ENCODE peak calls at places on chromosome 10, in seven cellular contexts. A is NCI-H1105 treated with DMSO at 0.1 percent for 48 hours; H is activated CD8-positive, alpha-beta memory T cell treated with anti-CD3 and anti-CD28 coated beads for 48 hours; W is myocyte; G is anterior cingulate cortex; K is fibroblast of the conjunctiva; L is fibroblast of the aortic adventitia. N is an unnamed sample.

GRCh38 chr10:27285093-27285492 is 44.5 kb upstream of the ACBD5 start:
- DNase-seq in G (no peak), H (no peak), L (peak), W (peak), K (peak), A (no peak), N (no peak)

GRCh38 chr10:48941427-48942075 is 1.9 kb upstream of the LRRC18 start:
- DNase-seq in W (no peak), L (no peak), A (no peak), G (no peak), K (no peak), H (no peak), N (no peak)

GRCh38 chr10:90148121-90148855 is 446.9 kb downstream of the KIF20B start:
- DNase-seq in A (peak), H (no peak), K (peak), G (no peak), L (peak), W (peak), N (peak)

GRCh38 chr10:79995979-79996629 is 47.2 kb upstream of the SFTPD start:
- DNase-seq in A (no peak), G (no peak), K (no peak), H (no peak), W (peak), L (no peak), N (peak)

GRCh38 chr10:33291053-33291592 is 43.3 kb downstream of the NRP1 start:
- DNase-seq in W (peak), K (peak), H (no peak), L (peak), G (no peak), A (no peak), N (no peak)

GRCh38 chr10:25804505-25804904 is 129.5 kb upstream of the MYO3A start:
- DNase-seq in G (no peak), K (no peak), A (no peak), W (no peak), H (no peak), L (no peak), N (peak)

GRCh38 chr10:100888957-100889356 is 23.8 kb upstream of the SLF2 start:
- DNase-seq in W (no peak), A (no peak), L (no peak), K (no peak), G (no peak), H (no peak), N (no peak)

GRCh38 chr10:119669975-119670640 is 18.9 kb downstream of the BAG3 start:
- DNase-seq in W (no peak), H (no peak), K (no peak), G (no peak), L (no peak), A (no peak), N (no peak)

GRCh38 chr10:28849821-28850220 is 172.5 kb downstream of the BAMBI start:
- DNase-seq in K (no peak), G (no peak), W (no peak), H (no peak), L (no peak), A (no peak), N (no peak)

GRCh38 chr10:4107328-4107851 is 322.4 kb upstream of the KLF6 start:
- DNase-seq in G (no peak), L (no peak), W (no peak), H (no peak), A (no peak), K (no peak), N (no peak)

GRCh38 chr10:44706745-44707144 is 204.4 kb upstream of the TMEM72 start:
- DNase-seq in A (no peak), H (no peak), K (peak), G (no peak), W (peak), L (peak), N (no peak)

GRCh38 chr10:58565256-58565655 is 52.6 kb downstream of the BICC1 start:
- DNase-seq in A (no peak), L (peak), G (no peak), K (no peak), H (no peak), W (peak), N (no peak)

GRCh38 chr10:48606530-48607355 is 1.9 kb upstream of the ARHGAP22 start:
- DNase-seq in A (no peak), W (peak), G (no peak), L (peak), K (peak), H (no peak), N (no peak)

GRCh38 chr10:116708386-116708785 is 34.0 kb downstream of the HSPA12A start:
- DNase-seq in G (peak), K (no peak), H (no peak), L (peak), W (peak), A (no peak), N (no peak)

GRCh38 chr10:108112218-108112617 is 947.7 kb upstream of the SORCS1 start:
- DNase-seq in H (no peak), K (no peak), A (no peak), L (no peak), G (no peak), W (no peak), N (no peak)

GRCh38 chr10:4303045-4303444 is 518.0 kb upstream of the KLF6 start:
- DNase-seq in W (peak), A (no peak), K (no peak), H (no peak), G (no peak), L (peak), N (no peak)

GRCh38 chr10:68327889-68328786 is 3.7 kb upstream of the HNRNPH3 start:
- DNase-seq in H (no peak), W (peak), G (peak), A (peak), L (peak), K (peak), N (no peak)

GRCh38 chr10:68446179-68446578 is 25.6 kb downstream of the DNA2 start:
- DNase-seq in K (no peak), W (no peak), L (no peak), G (no peak), A (no peak), H (no peak), N (no peak)

GRCh38 chr10:29951441-29951931 is 107.9 kb downstream of the JCAD start:
- DNase-seq in K (no peak), W (no peak), L (peak), H (no peak), A (no peak), G (no peak), N (no peak)

GRCh38 chr10:58704226-58705200 is 191.8 kb downstream of the BICC1 start:
- DNase-seq in G (no peak), K (peak), H (no peak), L (peak), A (no peak), W (peak), N (no peak)

GRCh38 chr10:26474062-26474461 is 35.9 kb downstream of the APBB1IP start:
- DNase-seq in L (peak), K (no peak), G (no peak), H (no peak), W (no peak), A (no peak), N (no peak)

GRCh38 chr10:56771343-56771742 is 410.3 kb upstream of the ZWINT start:
- DNase-seq in L (no peak), G (no peak), K (no peak), W (no peak), H (no peak), A (no peak), N (no peak)

GRCh38 chr10:115001506-115002381 is 63.7 kb downstream of the TRUB1 start:
- DNase-seq in H (no peak), L (peak), G (no peak), W (peak), K (no peak), A (no peak), N (no peak)

GRCh38 chr10:50648089-50648934 is 24.6 kb upstream of the SGMS1 start:
- DNase-seq in A (no peak), H (no peak), G (no peak), L (no peak), W (no peak), K (no peak), N (no peak)

GRCh38 chr10:29174389-29174788 is 114.5 kb upstream of the LYZL1 start:
- DNase-seq in H (no peak), A (no peak), K (no peak), L (no peak), G (no peak), W (no peak), N (no peak)

GRCh38 chr10:60828489-60828852 is 50.2 kb downstream of the CDK1 start:
- DNase-seq in W (no peak), L (peak), K (no peak), H (no peak), A (no peak), G (no peak), N (no peak)

GRCh38 chr10:19247843-19248242 is 199.2 kb downstream of the MALRD1 start:
- DNase-seq in H (no peak), W (no peak), L (no peak), A (no peak), G (no peak), K (no peak), N (no peak)

GRCh38 chr10:52319926-52320325 is 5.8 kb downstream of the DKK1 start:
- DNase-seq in G (no peak), K (no peak), H (no peak), A (no peak), L (peak), W (no peak), N (no peak)

GRCh38 chr10:103120977-103121735 is 71.9 kb downstream of the NT5C2 start:
- DNase-seq in A (no peak), G (no peak), L (peak), W (no peak), H (no peak), K (no peak), N (no peak)

GRCh38 chr10:126969310-126969709 is 64.1 kb downstream of the DOCK1 start:
- DNase-seq in W (no peak), L (peak), A (no peak), H (no peak), K (no peak), G (no peak), N (no peak)